ENCODE peak calls at places on chromosomes 12 and 14, in six cellular contexts. H is GM10248, Z is MCF 10A, N is fibroblast of lung, K is HFF-Myc, I is A549. F is an unnamed sample.

GRCh38 chr12:90102957-90103652 is 394.5 kb upstream of the ATP2B1 start:
- DNase-seq in H (peak), Z (peak), N (peak), K (no peak), I (peak), F (no peak)

GRCh38 chr12:64256166-64256800 is 34.2 kb upstream of the KICS2 start:
- DNase-seq in H (peak), Z (peak), N (peak), K (peak), I (no peak), F (no peak)

GRCh38 chr12:29148065-29148957 is 767 bp upstream of the FAR2 start:
- DNase-seq in H (peak), Z (peak), N (peak), K (peak), I (peak), F (no peak)

GRCh38 chr14:32703246-32703645 is 235.4 kb upstream of the NPAS3 start:
- DNase-seq in H (no peak), Z (no peak), N (peak), K (no peak), I (no peak), F (no peak)

GRCh38 chr14:89444536-89445125 is 27.6 kb upstream of the FOXN3 start:
- DNase-seq in H (no peak), Z (no peak), N (peak), K (no peak), I (no peak), F (no peak)

GRCh38 chr12:28866715-28867503 is 282.2 kb upstream of the FAR2 start:
- DNase-seq in H (no peak), Z (no peak), N (no peak), K (no peak), I (no peak), F (no peak)

GRCh38 chr14:64278458-64278857 is 15.7 kb downstream of the ESR2 start:
- DNase-seq in H (no peak), Z (no peak), N (no peak), K (no peak), I (no peak), F (no peak)

GRCh38 chr14:25406818-25407217 is 356.9 kb upstream of the STXBP6 start:
- DNase-seq in H (no peak), Z (no peak), N (no peak), K (no peak), I (no peak), F (no peak)

GRCh38 chr12:85782711-85783110 is 53.5 kb downstream of the RASSF9 start:
- DNase-seq in H (no peak), Z (no peak), N (no peak), K (no peak), I (no peak), F (no peak)

GRCh38 chr14:73576391-73576790 is 7.4 kb downstream of the ACOT2 start:
- DNase-seq in H (no peak), Z (peak), N (no peak), K (no peak), I (no peak), F (no peak)

DNA sequence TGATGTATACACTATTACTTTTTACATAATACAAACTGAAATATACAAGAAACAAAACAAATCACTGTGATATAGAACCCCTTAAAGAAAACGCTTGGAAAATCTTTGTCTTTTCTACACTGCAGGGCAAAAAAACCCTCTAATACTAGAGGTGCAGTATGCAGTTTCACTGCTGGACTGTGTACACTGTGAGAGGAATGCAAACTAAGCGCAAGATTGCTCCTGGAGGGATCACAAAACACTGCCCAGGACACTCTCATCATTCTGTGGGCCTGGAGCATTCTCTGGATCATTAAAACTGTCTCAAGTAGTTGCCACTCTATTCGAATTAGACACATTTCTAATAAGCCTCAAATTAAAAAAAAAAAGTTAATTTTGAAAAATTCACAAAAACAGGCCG is 217.6 kb downstream of the MED13L start:
- DNase-seq in H (no peak), Z (no peak), N (no peak), K (no peak), I (no peak), F (no peak)
- TF ChIP-seq CTCF in H (no peak), Z (no peak), N (no peak), K (no peak), I (no peak), F (no peak)

GRCh38 chr12:10673660-10674384 is at the start of gene STYK1:
- DNase-seq in H (peak), Z (peak), N (peak), K (no peak), I (peak), F (no peak)
- TF ChIP-seq CTCF in H (peak), Z (peak), N (peak), K (peak), I (peak), F (peak)

DNA sequence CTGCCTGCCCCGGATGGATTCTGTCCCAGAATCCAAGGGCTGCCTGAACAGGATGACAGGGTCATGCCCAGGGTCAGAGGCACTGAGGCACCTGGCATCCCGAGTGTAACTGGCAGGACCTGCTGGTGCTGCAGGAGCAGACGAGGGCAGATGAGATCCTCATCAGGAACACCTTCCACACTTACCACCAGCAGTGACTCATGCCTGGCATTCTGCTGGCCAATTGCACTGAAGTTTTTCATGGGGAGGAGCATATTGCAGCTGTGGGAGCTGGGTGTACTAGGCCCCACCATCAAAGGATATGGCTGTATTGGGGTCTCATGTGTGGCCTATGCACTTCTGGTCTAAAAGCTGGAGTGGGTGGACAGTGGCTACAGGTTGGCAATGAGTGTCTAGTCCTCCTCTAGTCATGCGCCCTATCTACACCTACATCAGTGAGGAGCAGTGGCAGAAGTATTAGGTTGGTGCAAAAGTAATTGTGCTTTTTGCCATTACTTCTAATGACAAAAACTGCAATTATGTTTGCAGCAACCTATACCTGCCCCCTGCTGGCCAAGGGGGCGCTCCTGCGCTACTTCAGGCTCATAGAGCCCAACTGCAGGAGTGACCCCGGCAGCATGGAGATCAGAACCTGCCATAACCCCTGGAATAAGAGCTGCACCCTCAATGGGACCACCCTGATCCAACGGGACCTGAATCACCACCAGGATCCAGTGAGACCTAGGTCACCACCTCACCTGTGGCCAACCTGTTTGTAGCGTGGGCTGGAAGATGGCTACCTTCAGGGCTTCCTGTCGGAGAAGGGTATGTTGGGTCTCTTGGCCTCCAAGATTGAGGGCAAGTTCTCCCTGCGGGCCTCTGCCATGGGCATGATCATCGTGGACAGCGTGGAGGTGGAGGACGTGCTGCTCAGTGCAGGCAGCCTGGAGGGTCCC is 8.0 kb upstream of the C12orf42 start:
- DNase-seq in H (peak), Z (peak), N (no peak), K (no peak), I (no peak), F (no peak)
- TF ChIP-seq CTCF in H (peak), Z (no peak), N (no peak), K (peak), I (peak), F (peak)

DNA sequence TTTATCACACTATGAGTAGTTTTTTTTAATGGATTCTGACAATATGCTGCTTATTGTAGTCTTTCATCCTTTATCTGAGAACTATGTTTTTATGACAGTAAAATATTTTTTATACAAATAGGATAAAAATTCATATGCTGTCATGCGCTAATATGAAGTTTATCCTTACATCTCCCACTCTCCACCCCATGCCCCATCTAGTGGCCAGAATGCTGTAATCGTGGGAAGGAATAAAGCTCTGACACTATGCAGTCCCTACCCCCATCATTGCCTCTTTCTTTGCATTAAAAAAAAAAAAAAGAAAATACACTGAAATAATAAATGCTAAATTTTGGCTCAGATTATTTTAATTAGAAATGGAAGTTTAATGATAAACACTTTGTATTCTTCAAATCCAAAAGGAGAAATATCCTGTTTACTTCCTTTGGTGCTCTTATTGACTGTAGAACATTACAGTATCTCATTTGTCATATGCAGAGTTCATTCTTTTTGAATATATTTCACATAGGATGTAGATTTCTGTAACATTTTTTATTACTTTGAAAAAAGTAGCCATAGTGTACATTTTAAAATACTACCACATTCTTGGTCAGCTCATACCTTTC is 145.9 kb upstream of the SLCO1C1 start:
- DNase-seq in H (no peak), Z (peak), N (peak), K (no peak), I (peak), F (no peak)
- TF ChIP-seq CTCF in H (no peak), Z (peak), N (peak), K (peak), I (peak), F (peak)

GRCh38 chr14:21241218-21241819 is 27.9 kb downstream of the HNRNPC start:
- DNase-seq in H (no peak), Z (peak), N (peak), K (no peak), I (no peak), F (no peak)
- TF ChIP-seq CTCF in H (peak), Z (peak), N (no peak), K (no peak), I (peak), F (no peak)

F was measured in esophagus squamous epithelium.